ENCODE peak calls at places on chromosomes 7 and 10, in seven cellular contexts. W is GM23248, M is thoracic aorta, U is ascending aorta, S is endodermal cell, K is neural progenitor cell, V is pancreas. Y is an unnamed sample.

GRCh38 chr7:35584990-35585389 is 109.9 kb downstream of the HERPUD2 start:
- DNase-seq in K (no peak), M (no peak), V (no peak), U (no peak), W (no peak), S (no peak), Y (no peak)

GRCh38 chr7:79064187-79064823 is 389.2 kb downstream of the MAGI2 start:
- DNase-seq in U (no peak), V (no peak), W (no peak), S (no peak), K (no peak), M (no peak), Y (no peak)

GRCh38 chr7:68964060-68964459 is 634.2 kb upstream of the AUTS2 start:
- DNase-seq in W (peak; percentile 18), K (peak; percentile 17), M (no peak), V (no peak), U (no peak), S (no peak), Y (no peak)

GRCh38 chr7:6158424-6159096 is 113.9 kb downstream of the CYTH3 start:
- DNase-seq in M (no peak), U (peak; percentile 55), W (no peak), V (no peak), S (peak; percentile 48), K (no peak), Y (no peak)

GRCh38 chr7:2717293-2717904 is 29.4 kb downstream of the AMZ1 start:
- DNase-seq in S (peak; percentile 39), V (no peak), U (no peak), M (no peak), K (no peak), W (no peak), Y (no peak)

GRCh38 chr7:9719303-9719702 is 1254.4 kb upstream of the PHF14 start:
- DNase-seq in K (no peak), U (no peak), S (no peak), M (no peak), V (no peak), W (no peak), Y (no peak)

GRCh38 chr10:118332247-118332646 is 9.9 kb downstream of the FAM204A start:
- DNase-seq in K (no peak), S (no peak), W (no peak), M (no peak), V (no peak), U (no peak), Y (no peak)

GRCh38 chr10:97762816-97763215 is 9.0 kb downstream of the SFRP5 start:
- DNase-seq in W (no peak), K (peak; percentile 84), S (peak; percentile 85), M (no peak), U (no peak), V (peak; percentile 75), Y (no peak)

GRCh38 chr7:130114374-130114773 is 44.0 kb downstream of the KLHDC10 start:
- DNase-seq in K (no peak), V (no peak), M (no peak), S (no peak), W (no peak), U (no peak), Y (no peak)

GRCh38 chr7:129066290-129067131 is 11.6 kb upstream of the TNPO3 start:
- DNase-seq in S (peak; percentile 77), M (no peak), K (no peak), V (no peak), U (no peak), W (peak; percentile 91), Y (peak; percentile 97)

GRCh38 chr7:2016761-2017482 is 215.8 kb downstream of the MAD1L1 start:
- DNase-seq in W (no peak), V (peak; percentile 10), K (peak; percentile 39), M (no peak), U (peak; percentile 31), S (no peak), Y (no peak)

GRCh38 chr7:101700424-101700823 is 71.3 kb upstream of the MYL10 start:
- DNase-seq in S (no peak), U (no peak), K (no peak), W (no peak), V (no peak), M (no peak), Y (no peak)

GRCh38 chr7:135210818-135211178 is 528 bp downstream of the WDR91 start:
- DNase-seq in M (no peak), W (peak; percentile 52), S (no peak), K (no peak), V (no peak), U (no peak), Y (no peak)

GRCh38 chr7:36191292-36191920 is 38.4 kb downstream of the EEPD1 start:
- DNase-seq in U (no peak), W (peak; percentile 72), M (no peak), S (peak; percentile 36), K (no peak), V (no peak), Y (no peak)

GRCh38 chr10:7111089-7111488 is 299.7 kb downstream of the SFMBT2 start:
- DNase-seq in M (no peak), K (no peak), S (no peak), U (no peak), W (no peak), V (no peak), Y (no peak)

GRCh38 chr7:84454174-84454959 is 259.8 kb upstream of the SEMA3A start:
- DNase-seq in S (no peak), W (peak; percentile 29), K (no peak), V (no peak), U (no peak), M (no peak), Y (no peak)

GRCh38 chr7:135390829-135391228 is 119.1 kb downstream of the CNOT4 start:
- DNase-seq in U (no peak), V (no peak), M (no peak), S (no peak), W (no peak), K (no peak), Y (no peak)

GRCh38 chr7:137846588-137847417 is at the start of gene DGKI:
- DNase-seq in S (peak; percentile 79), W (peak; percentile 70), U (peak; percentile 69), V (peak; percentile 26), M (no peak), K (peak; percentile 82), Y (no peak)

GRCh38 chr7:128020161-128020560 is 11.1 kb downstream of the LRRC4 start:
- DNase-seq in S (peak; percentile 89), M (no peak), V (no peak), U (no peak), K (peak; percentile 43), W (peak; percentile 7), Y (no peak)

GRCh38 chr7:17654940-17655339 is 285.4 kb downstream of the SNX13 start:
- DNase-seq in V (no peak), S (no peak), M (no peak), K (no peak), W (peak; percentile 27), U (no peak), Y (peak; percentile 35)

GRCh38 chr7:49037348-49038210 is 113.2 kb downstream of the CDC14C start:
- DNase-seq in S (no peak), K (no peak), U (no peak), V (no peak), W (no peak), M (no peak), Y (no peak)

DNA sequence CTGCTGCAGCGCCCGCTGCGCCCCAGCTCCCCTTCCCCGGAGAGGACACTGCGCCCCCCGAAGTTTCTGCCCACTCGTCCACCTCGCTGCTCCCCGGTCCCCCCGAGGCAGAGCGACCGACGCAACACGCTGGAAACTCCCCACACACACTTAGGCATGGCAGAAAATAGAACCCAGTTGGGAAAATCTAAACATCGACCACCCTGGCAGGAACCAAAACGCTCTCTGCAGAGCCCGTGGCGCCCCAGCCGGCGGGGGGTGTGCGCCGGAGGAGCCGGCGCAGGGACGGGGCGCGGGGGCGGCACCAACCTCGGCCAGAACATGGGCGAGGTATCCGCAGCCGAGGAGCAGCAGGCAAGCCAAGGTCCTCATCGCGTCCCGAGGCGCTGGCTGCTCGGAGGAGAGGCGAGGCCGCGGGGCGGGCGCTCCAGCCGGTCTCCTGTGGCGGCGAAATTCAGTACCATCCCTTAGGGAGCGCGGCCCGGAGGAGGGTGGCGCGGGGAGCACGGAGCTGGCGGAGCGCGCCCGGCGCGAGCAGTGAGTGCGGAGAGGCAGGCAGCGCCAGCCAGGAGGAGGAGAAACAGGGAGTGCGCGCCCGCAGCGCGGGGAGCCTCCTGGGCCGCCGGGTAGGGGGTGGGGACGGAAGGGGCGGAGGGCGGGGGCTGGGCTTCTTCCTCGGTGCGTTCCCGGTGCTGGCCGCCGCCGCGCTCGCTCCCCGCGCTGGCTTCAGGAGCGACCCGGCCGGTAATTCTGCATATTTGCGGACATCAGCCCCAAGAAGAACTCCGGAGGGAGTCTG is 817 bp downstream of the PDGFA start:
- DNase-seq in K (peak; percentile 78), M (no peak), W (peak; percentile 75), V (peak; percentile 92), S (peak; percentile 88), U (peak; percentile 88), Y (peak; percentile 76)
- H3K4me1 ChIP-seq in K (peaks cover 56% of the 10 kb centered on the region), M (peaks cover 61% of the 10 kb centered on the region), W (peaks cover 3% of the 10 kb centered on the region), V (peaks cover 3% of the 10 kb centered on the region), S (peaks cover 6% of the 10 kb centered on the region), U (peaks cover 47% of the 10 kb centered on the region), Y (peaks cover 55% of the 10 kb centered on the region)

GRCh38 chr10:57977262-57977661 is 290.4 kb downstream of the IPMK start:
- DNase-seq in U (no peak), S (no peak), K (no peak), V (no peak), W (no peak), M (no peak), Y (no peak)
- H3K27me3 ChIP-seq in U (no peaks in the 10 kb centered on the region), S (no peaks in the 10 kb centered on the region), K (no peaks in the 10 kb centered on the region), V (no peaks in the 10 kb centered on the region), W (no peaks in the 10 kb centered on the region), M (no peaks in the 10 kb centered on the region), Y (no peaks in the 10 kb centered on the region)

GRCh38 chr10:86663576-86664369 is 4.5 kb upstream of the LDB3 start:
- DNase-seq in K (no peak), V (peak; percentile 23), S (no peak), M (no peak), W (no peak), U (no peak), Y (no peak)

GRCh38 chr10:86661161-86662025 is 6.9 kb upstream of the LDB3 start:
- DNase-seq in S (peak; percentile 45), K (no peak), W (peak; percentile 48), V (peak; percentile 66), U (no peak), M (no peak), Y (no peak)

GRCh38 chr10:86664370-86665217 is 3.7 kb upstream of the LDB3 start:
- DNase-seq in U (no peak), M (no peak), S (no peak), K (no peak), W (no peak), V (peak; percentile 14), Y (no peak)

GRCh38 chr10:86663046-86663345 is 5.3 kb upstream of the LDB3 start:
- DNase-seq in V (no peak), M (no peak), U (no peak), S (no peak), W (no peak), K (no peak), Y (no peak)

GRCh38 chr10:86662186-86663045 is 5.9 kb upstream of the LDB3 start:
- DNase-seq in W (no peak), K (no peak), U (no peak), S (no peak), V (peak; percentile 4), M (no peak), Y (no peak)
- H3K27ac ChIP-seq in W (no peak overlapping the region), K (no peak overlapping the region), U (no peak overlapping the region), S (no peak overlapping the region), V (no peak overlapping the region), M (no peak overlapping the region), Y (no peak overlapping the region)

GRCh38 chr7:123746055-123746454 is 2.7 kb downstream of the WASL start:
- DNase-seq in S (no peak), V (no peak), U (no peak), K (peak; percentile 16), W (peak; percentile 7), M (no peak), Y (no peak)
- H3K4me1 ChIP-seq in S (peaks cover 2% of the 10 kb centered on the region), V (peaks cover 66% of the 10 kb centered on the region), U (peaks cover 49% of the 10 kb centered on the region), K (peaks cover 47% of the 10 kb centered on the region), W (peaks cover 30% of the 10 kb centered on the region), M (peaks cover 60% of the 10 kb centered on the region), Y (peaks cover 20% of the 10 kb centered on the region)

Y was measured in SJSA1.